ENCODE peak calls at places on chromosomes 3 and 15, in four cellular contexts. One of them, this sample, is unnamed.

GRCh38 chr15:98551936-98552562 is 96.3 kb upstream of the IGF1R start:
- DNase-seq in H1: no peak
- DNase-seq in HepG2: no peak
- DNase-seq in WTC11: no peak
- DNase-seq in this sample: no peak

GRCh38 chr3:34864011-34864410 is 775.3 kb upstream of the ARPP21 start:
- DNase-seq in H1: no peak
- DNase-seq in WTC11: no peak
- DNase-seq in HepG2: no peak
- DNase-seq in this sample: no peak

GRCh38 chr3:184737641-184738518 is 26.0 kb upstream of the MAGEF1 start:
- DNase-seq in WTC11: no peak
- DNase-seq in HepG2: no peak
- DNase-seq in H1: no peak
- DNase-seq in this sample: no peak

GRCh38 chr15:64926661-64927060 is 15.0 kb downstream of the ANKDD1A start:
- DNase-seq in WTC11: no peak
- DNase-seq in H1: no peak
- DNase-seq in HepG2: no peak
- DNase-seq in this sample: no peak

GRCh38 chr3:184563569-184563925 is 2.0 kb downstream of the EPHB3 start:
- DNase-seq in HepG2: no peak
- DNase-seq in H1: no peak
- DNase-seq in WTC11: no peak
- DNase-seq in this sample: no peak

GRCh38 chr15:99096894-99097426 is 7.9 kb upstream of the SYNM start:
- DNase-seq in HepG2: no peak
- DNase-seq in WTC11: no peak
- DNase-seq in H1: no peak
- DNase-seq in this sample: no peak

GRCh38 chr3:87225659-87226058 is 1.4 kb upstream of the CHMP2B start:
- DNase-seq in HepG2: no peak
- DNase-seq in H1: no peak
- DNase-seq in WTC11: no peak
- DNase-seq in this sample: no peak

GRCh38 chr3:37458162-37458895 is 283.9 kb upstream of the LRRFIP2 start:
- DNase-seq in WTC11: no peak
- DNase-seq in HepG2: no peak
- DNase-seq in H1: no peak
- DNase-seq in this sample: no peak

GRCh38 chr15:50872832-50873231 is 35.7 kb upstream of the AP4E1 start:
- DNase-seq in H1: no peak
- DNase-seq in WTC11: no peak
- DNase-seq in HepG2: no peak
- DNase-seq in this sample: no peak

GRCh38 chr3:188559069-188559410 is 405.1 kb downstream of the LPP start:
- DNase-seq in HepG2: no peak
- DNase-seq in WTC11: no peak
- DNase-seq in H1: no peak
- DNase-seq in this sample: no peak

GRCh38 chr3:126130981-126131750 is 47.2 kb upstream of the SLC41A3 start:
- DNase-seq in HepG2: no peak
- DNase-seq in WTC11: peak
- DNase-seq in H1: no peak
- DNase-seq in this sample: no peak

GRCh38 chr3:196378442-196378841 is 40.3 kb upstream of the TM4SF19 start:
- DNase-seq in WTC11: no peak
- DNase-seq in H1: no peak
- DNase-seq in HepG2: no peak
- DNase-seq in this sample: no peak

GRCh38 chr3:188150982-188151381 is 3.0 kb upstream of the LPP start:
- DNase-seq in WTC11: no peak
- DNase-seq in HepG2: no peak
- DNase-seq in H1: no peak
- DNase-seq in this sample: no peak

GRCh38 chr15:47194718-47195117 is 522.6 kb upstream of the SEMA6D start:
- DNase-seq in WTC11: no peak
- DNase-seq in H1: no peak
- DNase-seq in HepG2: peak
- DNase-seq in this sample: no peak

GRCh38 chr3:152968388-152969024 is 133.6 kb downstream of the P2RY1 start:
- DNase-seq in WTC11: no peak
- DNase-seq in HepG2: no peak
- DNase-seq in H1: no peak
- DNase-seq in this sample: no peak

GRCh38 chr15:84099181-84099580 is 136.4 kb upstream of the GOLGA6L4 start:
- DNase-seq in H1: no peak
- DNase-seq in WTC11: no peak
- DNase-seq in HepG2: no peak
- DNase-seq in this sample: peak

GRCh38 chr3:62164196-62164595 is 209.2 kb downstream of the FEZF2 start:
- DNase-seq in HepG2: no peak
- DNase-seq in H1: no peak
- DNase-seq in WTC11: no peak
- DNase-seq in this sample: no peak

GRCh38 chr3:129611812-129612349 is 5.4 kb upstream of the PLXND1 start:
- DNase-seq in H1: no peak
- DNase-seq in WTC11: peak
- DNase-seq in HepG2: peak
- DNase-seq in this sample: no peak

GRCh38 chr15:73637527-73637926 is 4.3 kb upstream of the NPTN start:
- DNase-seq in HepG2: no peak
- DNase-seq in WTC11: no peak
- DNase-seq in H1: no peak
- DNase-seq in this sample: no peak

GRCh38 chr3:64086479-64086878 is 63.2 kb upstream of the PSMD6 start:
- DNase-seq in HepG2: peak
- DNase-seq in WTC11: no peak
- DNase-seq in H1: no peak
- DNase-seq in this sample: no peak

GRCh38 chr3:184299488-184300376 is 691 bp downstream of the PSMD2 start:
- DNase-seq in HepG2: no peak
- DNase-seq in WTC11: no peak
- DNase-seq in H1: no peak
- DNase-seq in this sample: no peak

GRCh38 chr3:157075693-157076420 is 84.1 kb downstream of the CCNL1 start:
- DNase-seq in H1: no peak
- DNase-seq in HepG2: no peak
- DNase-seq in WTC11: no peak
- DNase-seq in this sample: no peak

GRCh38 chr3:141556034-141556433 is 69.2 kb downstream of the RASA2 start:
- DNase-seq in H1: no peak
- DNase-seq in HepG2: no peak
- DNase-seq in WTC11: no peak
- DNase-seq in this sample: no peak

GRCh38 chr3:46884929-46885328 is 7.4 kb downstream of the PTH1R start:
- DNase-seq in H1: no peak
- DNase-seq in WTC11: no peak
- DNase-seq in HepG2: no peak
- DNase-seq in this sample: no peak

GRCh38 chr3:46882377-46883015 is 5.0 kb downstream of the PTH1R start:
- DNase-seq in WTC11: peak
- DNase-seq in HepG2: no peak
- DNase-seq in H1: no peak
- DNase-seq in this sample: no peak

GRCh38 chr3:46881819-46882376 is 4.4 kb downstream of the PTH1R start:
- DNase-seq in WTC11: peak
- DNase-seq in H1: no peak
- DNase-seq in HepG2: no peak
- DNase-seq in this sample: no peak

GRCh38 chr3:46884427-46884826 is 6.9 kb downstream of the PTH1R start:
- DNase-seq in H1: no peak
- DNase-seq in WTC11: no peak
- DNase-seq in HepG2: no peak
- DNase-seq in this sample: no peak

GRCh38 chr3:46883252-46884185 is 6.0 kb downstream of the PTH1R start:
- DNase-seq in H1: no peak
- DNase-seq in HepG2: no peak
- DNase-seq in WTC11: no peak
- DNase-seq in this sample: no peak
- TF ChIP-seq ATF3 in H1: no peak
- TF ChIP-seq ATF3 in HepG2: no peak
- TF ChIP-seq ATF3 in WTC11: no peak
- TF ChIP-seq ATF3 in this sample: no peak

GRCh38 chr15:68885070-68885469 is 45.3 kb upstream of the SPESP1 start:
- DNase-seq in HepG2: no peak
- DNase-seq in H1: no peak
- DNase-seq in WTC11: peak
- DNase-seq in this sample: no peak
- TF ChIP-seq ATF3 in HepG2: no peak
- TF ChIP-seq ATF3 in H1: no peak
- TF ChIP-seq ATF3 in WTC11: no peak
- TF ChIP-seq ATF3 in this sample: no peak

GRCh38 chr15:69939513-69940440 is 157.9 kb downstream of the TLE3 start:
- DNase-seq in WTC11: peak
- DNase-seq in H1: peak
- DNase-seq in HepG2: no peak
- DNase-seq in this sample: no peak
- TF ChIP-seq ATF3 in WTC11: no peak
- TF ChIP-seq ATF3 in H1: no peak
- TF ChIP-seq ATF3 in HepG2: no peak
- TF ChIP-seq ATF3 in this sample: no peak

DNA sequence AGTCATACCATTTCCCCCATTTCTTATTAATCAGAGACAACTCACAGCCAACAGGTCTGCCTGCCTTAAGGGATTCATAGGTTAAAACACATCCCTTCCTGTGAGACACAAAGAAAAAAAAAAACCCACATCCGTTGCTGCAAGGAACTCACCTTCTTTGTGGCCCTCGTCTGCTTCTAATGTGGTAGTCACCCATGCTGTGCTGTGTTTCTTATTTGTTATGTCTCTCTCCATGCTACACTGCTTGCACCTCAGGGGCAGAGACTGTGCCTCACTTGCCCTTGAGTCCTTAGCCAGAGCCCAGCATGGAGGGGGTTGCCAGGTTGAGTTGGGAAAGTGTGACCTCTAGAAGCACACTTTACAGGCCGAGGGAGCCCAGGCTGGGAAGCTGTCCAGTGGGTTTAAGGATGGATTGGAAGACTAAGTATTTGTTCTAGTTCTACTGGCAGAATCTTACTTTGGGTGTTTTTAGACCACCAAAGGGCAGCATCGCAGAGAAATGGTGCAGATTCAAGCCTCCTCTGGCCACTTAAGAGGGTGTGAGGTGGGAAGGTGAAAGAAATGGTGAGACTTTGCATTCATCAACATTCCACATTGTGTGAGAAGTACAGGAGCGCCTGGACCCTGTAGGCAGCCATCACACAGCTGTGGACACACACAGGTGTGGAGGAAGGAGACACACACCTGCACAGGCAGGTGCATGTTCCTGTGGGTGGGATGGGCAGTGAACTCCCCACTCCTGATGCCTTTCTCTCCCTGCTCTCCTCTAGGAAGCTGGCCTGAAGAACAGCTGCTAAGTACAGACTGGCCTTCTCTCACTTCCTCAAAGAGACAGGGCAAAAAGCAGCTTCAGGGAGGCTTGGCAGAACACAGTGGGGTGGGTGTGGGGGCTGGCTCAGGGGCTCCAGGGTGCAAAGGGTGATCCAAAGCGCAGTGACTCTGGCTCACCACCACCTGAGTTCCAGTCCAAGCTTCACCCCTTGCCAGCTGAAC is 48.8 kb downstream of the GLB1 start:
- DNase-seq in HepG2: no peak
- DNase-seq in WTC11: no peak
- DNase-seq in H1: no peak
- DNase-seq in this sample: no peak
- TF ChIP-seq ATF3 in HepG2: no peak
- TF ChIP-seq ATF3 in WTC11: peak
- TF ChIP-seq ATF3 in H1: no peak
- TF ChIP-seq ATF3 in this sample: no peak